ENCODE peak calls at places on chromosomes 2 and 18, in five cellular contexts. E is GM23338; U is activated T-cell treated with anti-CD3 and anti-CD28 coated beads, Interleukin-2, amount 50 U/mL, for 72 hours; J is fibroblast of pulmonary artery; A is T-helper 1 cell. H is an unnamed sample.

GRCh38 chr18:73683618-73684238 is 463.9 kb downstream of the FBXO15 start:
- DNase-seq in E (no peak), U (no peak), J (no peak), A (no peak), H (no peak)

GRCh38 chr2:12778811-12779574 is 62.3 kb downstream of the TRIB2 start:
- DNase-seq in E (no peak), U (no peak), J (no peak), A (no peak), H (no peak)

GRCh38 chr18:70037453-70038061 is 89.9 kb upstream of the CD226 start:
- DNase-seq in E (no peak), U (no peak), J (no peak), A (no peak), H (no peak)

GRCh38 chr2:239958366-239958765 is 66.8 kb downstream of the NDUFA10 start:
- DNase-seq in E (no peak), U (no peak), J (no peak), A (no peak), H (no peak)

GRCh38 chr2:193584522-193584938 is 1389.8 kb upstream of the TMEFF2 start:
- DNase-seq in E (peak), U (no peak), J (peak), A (no peak), H (no peak)

GRCh38 chr2:145068509-145068908 is 548.6 kb upstream of the ZEB2 start:
- DNase-seq in E (no peak), U (no peak), J (peak), A (no peak), H (no peak)

GRCh38 chr2:223760838-223761502 is 76.4 kb downstream of the AP1S3 start:
- DNase-seq in E (peak), U (peak), J (peak), A (peak), H (peak)

GRCh38 chr18:63788447-63789096 is 13.4 kb downstream of the SERPINB7 start:
- DNase-seq in E (no peak), U (peak), J (peak), A (no peak), H (no peak)

GRCh38 chr2:203340791-203341487 is 12.7 kb downstream of the ABI2 start:
- DNase-seq in E (peak), U (no peak), J (peak), A (no peak), H (no peak)

GRCh38 chr2:120677696-120678095 is 58.0 kb upstream of the GLI2 start:
- DNase-seq in E (no peak), U (no peak), J (no peak), A (no peak), H (no peak)

GRCh38 chr2:204900910-204901309 is 355.6 kb downstream of the PARD3B start:
- DNase-seq in E (no peak), U (no peak), J (peak), A (no peak), H (no peak)

GRCh38 chr2:141137121-141137693 is 993.6 kb downstream of the LRP1B start:
- DNase-seq in E (no peak), U (no peak), J (peak), A (no peak), H (no peak)

GRCh38 chr2:201704536-201704935 is 6.1 kb upstream of the MPP4 start:
- DNase-seq in E (no peak), U (no peak), J (no peak), A (no peak), H (no peak)

GRCh38 chr2:239732666-239733010 is 292.5 kb downstream of the NDUFA10 start:
- DNase-seq in E (no peak), U (no peak), J (no peak), A (no peak), H (no peak)

GRCh38 chr18:36155960-36156757 is 26.5 kb downstream of the ELP2 start:
- DNase-seq in E (no peak), U (no peak), J (no peak), A (no peak), H (no peak)

GRCh38 chr18:499351-500229 is 911 bp downstream of the COLEC12 start:
- DNase-seq in E (peak), U (no peak), J (peak), A (no peak), H (no peak)

GRCh38 chr2:46858697-46859080 is 56.9 kb downstream of the MCFD2 start:
- DNase-seq in E (no peak), U (no peak), J (peak), A (no peak), H (no peak)

GRCh38 chr2:240903191-240904060 is 2.7 kb upstream of the CROCC2 start:
- DNase-seq in E (no peak), U (no peak), J (no peak), A (no peak), H (no peak)

GRCh38 chr2:238166391-238167343 is 7.9 kb downstream of the ERFE start:
- DNase-seq in E (no peak), U (no peak), J (no peak), A (no peak), H (no peak)

GRCh38 chr2:120199837-120200499 is 23.2 kb downstream of the TMEM185B start:
- DNase-seq in E (no peak), U (no peak), J (no peak), A (no peak), H (no peak)

GRCh38 chr2:24009680-24010476 is at the start of gene MFSD2B:
- DNase-seq in E (peak), U (peak), J (no peak), A (no peak), H (no peak)

GRCh38 chr2:88329815-88330603 is 122.5 kb downstream of the FOXI3 start:
- DNase-seq in E (peak), U (no peak), J (no peak), A (no peak), H (no peak)

GRCh38 chr2:143635936-143636335 is 506.7 kb downstream of the ARHGAP15 start:
- DNase-seq in E (no peak), U (no peak), J (no peak), A (no peak), H (no peak)

GRCh38 chr2:48620604-48621003 is 2.9 kb downstream of the GTF2A1L start:
- DNase-seq in E (no peak), U (no peak), J (no peak), A (no peak), H (no peak)

GRCh38 chr18:78739843-78740677 is 239.6 kb upstream of the SALL3 start:
- DNase-seq in E (no peak), U (no peak), J (no peak), A (no peak), H (no peak)

GRCh38 chr2:21740529-21740928 is 616.8 kb downstream of the TDRD15 start:
- DNase-seq in E (no peak), U (no peak), J (no peak), A (no peak), H (no peak)

GRCh38 chr2:150532883-150533282 is 45.4 kb upstream of the RND3 start:
- DNase-seq in E (no peak), U (no peak), J (peak), A (no peak), H (no peak)

GRCh38 chr2:235712176-235712575 is 218.3 kb downstream of the AGAP1 start:
- DNase-seq in E (no peak), U (no peak), J (no peak), A (no peak), H (no peak)

GRCh38 chr2:120939595-120940318 is 204.1 kb downstream of the GLI2 start:
- DNase-seq in E (no peak), U (no peak), J (peak), A (no peak), H (no peak)

GRCh38 chr18:37391156-37391555 is 174.4 kb downstream of the CELF4 start:
- DNase-seq in E (no peak), U (no peak), J (no peak), A (no peak), H (no peak)

GRCh38 chr2:204825054-204825453 is 279.8 kb downstream of the PARD3B start:
- DNase-seq in E (no peak), U (no peak), J (peak), A (no peak), H (no peak)

GRCh38 chr18:63508634-63509033 is 31.9 kb downstream of the SERPINB5 start:
- DNase-seq in E (no peak), U (no peak), J (no peak), A (no peak), H (no peak)

H was measured in esophagus squamous epithelium.